ENCODE peak calls at places on chromosomes 2 and 18, in five cellular contexts. P, M, R, T and S are unnamed samples.

GRCh38 chr2:113039675-113040074 is 13.0 kb downstream of the IL36B start:
- DNase-seq in P (no peak), M (no peak), R (no peak), T (no peak), S (no peak)

GRCh38 chr2:111705206-111705605 is 178.8 kb downstream of the ANAPC1 start:
- DNase-seq in P (no peak), M (no peak), R (no peak), T (no peak), S (no peak)

GRCh38 chr2:205699554-205700289 is 17.4 kb downstream of the NRP2 start:
- DNase-seq in P (no peak), M (no peak), R (no peak), T (no peak), S (no peak)

GRCh38 chr2:134292514-134292913 is 38.6 kb downstream of the MGAT5 start:
- DNase-seq in P (no peak), M (no peak), R (no peak), T (no peak), S (no peak)

GRCh38 chr2:206204710-206205109 is 45.0 kb downstream of the EEF1B2 start:
- DNase-seq in P (no peak), M (no peak), R (no peak), T (no peak), S (no peak)

GRCh38 chr2:238387376-238387775 is 39.4 kb upstream of the ASB1 start:
- DNase-seq in P (no peak), M (no peak), R (no peak), T (no peak), S (no peak)

GRCh38 chr2:68684197-68684596 is 40.8 kb downstream of the PROKR1 start:
- DNase-seq in P (no peak), M (no peak), R (no peak), T (no peak), S (no peak)

GRCh38 chr2:140526575-140526974 is 1604.2 kb downstream of the LRP1B start:
- DNase-seq in P (no peak), M (no peak), R (no peak), T (no peak), S (no peak)

GRCh38 chr2:120539937-120540718 is 194.2 kb downstream of the INHBB start:
- DNase-seq in P (peak), M (peak), R (peak), T (peak), S (no peak)

GRCh38 chr2:42567806-42568429 is 514 bp upstream of the MTA3 start:
- DNase-seq in P (no peak), M (no peak), R (peak), T (peak), S (peak)

GRCh38 chr2:174670446-174670845 is 72.8 kb upstream of the WIPF1 start:
- DNase-seq in P (no peak), M (no peak), R (no peak), T (no peak), S (no peak)

GRCh38 chr2:85830645-85831044 is 58.1 kb downstream of the ST3GAL5 start:
- DNase-seq in P (no peak), M (no peak), R (no peak), T (no peak), S (no peak)
- TF ChIP-seq CTCF in P (no peak), M (no peak), R (no peak), T (no peak), S (no peak)

GRCh38 chr18:55323051-55323994 is 264.7 kb downstream of the TCF4 start:
- DNase-seq in P (no peak), M (peak), R (no peak), T (no peak), S (no peak)

GRCh38 chr18:55324166-55324565 is 263.8 kb downstream of the TCF4 start:
- DNase-seq in P (no peak), M (no peak), R (no peak), T (no peak), S (no peak)

GRCh38 chr18:55321268-55322175 is 266.5 kb downstream of the TCF4 start:
- DNase-seq in P (no peak), M (peak), R (peak), T (peak), S (peak)

GRCh38 chr18:55320399-55321255 is 267.4 kb downstream of the TCF4 start:
- DNase-seq in P (no peak), M (peak), R (no peak), T (no peak), S (no peak)

DNA sequence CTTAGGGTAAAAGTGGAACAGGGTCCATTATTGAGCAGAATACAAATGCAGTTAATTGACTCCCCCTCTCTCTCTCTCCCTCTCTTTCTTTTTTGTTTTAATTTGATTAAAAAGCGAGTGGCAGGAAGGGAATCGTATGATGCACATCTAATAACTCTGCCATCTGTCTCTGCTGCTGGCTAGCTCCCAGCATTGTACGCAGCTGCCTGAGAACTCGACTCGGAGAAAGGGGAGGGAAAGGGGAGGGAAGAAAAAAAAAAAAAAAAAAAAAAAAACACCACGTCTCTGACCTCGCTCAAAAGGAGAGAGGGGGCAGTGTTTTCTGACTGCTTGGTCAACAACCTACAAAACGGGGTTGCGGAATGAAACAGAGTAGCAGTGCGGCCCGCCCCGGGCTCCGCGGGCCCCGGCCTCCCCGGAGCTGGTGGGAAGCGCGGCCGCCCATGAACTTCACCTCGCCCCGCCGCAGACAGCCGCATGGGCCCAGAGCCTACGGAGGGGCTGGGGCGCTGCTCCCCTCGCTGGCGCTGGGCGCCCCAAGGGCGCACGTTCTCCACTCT is 265.7 kb downstream of the TCF4 start:
- DNase-seq in P (peak), M (peak), R (peak), T (peak), S (peak)
- TF ChIP-seq CTCF in P (no peak), M (peak), R (no peak), T (no peak), S (no peak)

GRCh38 chr2:37189452-37190153 is 1.1 kb upstream of the SULT6B1 start:
- DNase-seq in P (peak), M (peak), R (peak), T (no peak), S (no peak)
- TF ChIP-seq CTCF in P (no peak), M (peak), R (no peak), T (no peak), S (no peak)

DNA sequence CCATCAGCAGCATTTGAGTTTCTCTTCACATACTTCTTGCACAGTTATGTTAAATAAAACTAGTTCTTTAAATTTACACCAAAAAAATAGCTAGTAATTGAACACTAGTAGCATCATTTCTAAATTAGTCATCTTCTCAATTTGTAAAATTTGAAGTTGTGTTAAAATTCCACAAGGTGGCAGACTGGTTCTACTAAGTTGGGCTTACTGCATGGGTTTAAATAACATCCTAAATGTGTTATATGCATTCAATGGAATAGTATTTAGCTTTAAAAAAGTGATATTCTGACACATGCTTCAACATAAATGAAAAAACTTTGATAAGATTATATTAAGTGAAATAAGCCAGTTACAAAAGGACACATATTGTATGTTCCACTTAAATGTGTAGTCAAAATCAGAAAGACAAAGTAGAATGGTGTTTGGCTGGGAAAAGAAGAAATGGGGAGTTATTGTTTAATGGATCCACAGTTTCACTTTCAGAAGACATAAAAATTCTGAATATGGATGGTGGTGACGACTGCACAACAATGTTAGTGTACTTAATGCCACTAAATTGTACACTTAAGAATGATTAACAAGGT is 28.7 kb upstream of the RPRD1A start:
- DNase-seq in P (peak), M (peak), R (peak), T (no peak), S (peak)
- TF ChIP-seq CTCF in P (peak), M (peak), R (peak), T (peak), S (peak)